ENCODE peak calls at places on chromosomes 12 and 14, in four cellular contexts. X, I, O and Q are unnamed samples.

GRCh38 chr14:100827751-100828447 is 2.0 kb downstream of the MEG3 start:
- DNase-seq in I (peak), O (no peak), X (no peak), Q (no peak)

GRCh38 chr14:36519431-36520321 is at the start of gene NKX2-1:
- DNase-seq in O (no peak), I (no peak), X (no peak), Q (no peak)

GRCh38 chr12:64452559-64453329 is 824 bp downstream of the TBK1 start:
- DNase-seq in O (no peak), I (peak), X (no peak), Q (no peak)

GRCh38 chr14:90755661-90756304 is 60.4 kb downstream of the TTC7B start:
- DNase-seq in X (no peak), I (no peak), O (no peak), Q (no peak)

GRCh38 chr14:64731141-64731581 is 26.9 kb downstream of the PLEKHG3 start:
- DNase-seq in I (no peak), O (no peak), X (no peak), Q (no peak)

GRCh38 chr12:23002381-23002780 is 377.4 kb downstream of the ETNK1 start:
- DNase-seq in I (no peak), O (no peak), X (no peak), Q (no peak)

GRCh38 chr14:86858043-86858442 is 1134.9 kb downstream of the GALC start:
- DNase-seq in O (no peak), I (peak), X (no peak), Q (no peak)

GRCh38 chr12:42145552-42146215 is 1.0 kb upstream of the GXYLT1 start:
- DNase-seq in I (no peak), O (no peak), X (no peak), Q (no peak)

GRCh38 chr14:36663404-36664321 is 2.0 kb downstream of the PAX9 start:
- DNase-seq in O (no peak), X (no peak), I (no peak), Q (no peak)

GRCh38 chr12:67645126-67645525 is 3.4 kb upstream of the DYRK2 start:
- DNase-seq in O (no peak), X (no peak), I (no peak), Q (no peak)

GRCh38 chr12:106032141-106032925 is 106.4 kb downstream of the NUAK1 start:
- DNase-seq in X (no peak), O (no peak), I (no peak), Q (no peak)

GRCh38 chr14:74429991-74430390 is 4.0 kb upstream of the SYNDIG1L start:
- DNase-seq in O (no peak), I (no peak), X (no peak), Q (no peak)

GRCh38 chr14:24665440-24665991 is 31.5 kb upstream of the GZMB start:
- DNase-seq in I (no peak), O (no peak), X (peak), Q (no peak)

GRCh38 chr12:131072446-131073230 is 118.9 kb downstream of the ADGRD1 start:
- DNase-seq in X (no peak), I (no peak), O (no peak), Q (no peak)

GRCh38 chr14:21194597-21194996 is 38.7 kb upstream of the OR5AU1 start:
- DNase-seq in X (no peak), O (no peak), I (no peak), Q (no peak)

GRCh38 chr14:103625361-103626095 is 3.5 kb upstream of the KLC1 start:
- DNase-seq in X (no peak), O (no peak), I (no peak), Q (no peak)

GRCh38 chr12:54301428-54302045 is 722 bp upstream of the NFE2 start:
- DNase-seq in I (no peak), O (no peak), X (no peak), Q (no peak)

GRCh38 chr12:71685312-71685906 is 473 bp upstream of the TMEM19 start:
- DNase-seq in O (no peak), X (no peak), I (no peak), Q (no peak)

GRCh38 chr12:30754383-30754749 is 385 bp downstream of the CAPRIN2 start:
- DNase-seq in X (no peak), I (no peak), O (peak), Q (peak)

GRCh38 chr12:130026608-130027176 is 122.9 kb upstream of the TMEM132D start:
- DNase-seq in X (peak), I (no peak), O (no peak), Q (no peak)

GRCh38 chr14:72752034-72752412 is 141.9 kb downstream of the DPF3 start:
- DNase-seq in X (no peak), I (no peak), O (no peak), Q (no peak)

GRCh38 chr12:52417742-52418141 is 11.6 kb upstream of the KRT82 start:
- DNase-seq in I (no peak), O (no peak), X (no peak), Q (no peak)

GRCh38 chr14:103755060-103755459 is 39.5 kb downstream of the ZFYVE21 start:
- DNase-seq in O (no peak), I (no peak), X (no peak), Q (no peak)

GRCh38 chr12:132173135-132174014 is 29.1 kb downstream of the NOC4L start:
- DNase-seq in X (no peak), O (no peak), I (no peak), Q (no peak)

GRCh38 chr12:121176826-121177529 is 33.0 kb upstream of the P2RX4 start:
- DNase-seq in X (no peak), O (no peak), I (no peak), Q (no peak)